ENCODE peak calls at places on chromosome 12, in seven cellular contexts. D is HepG2, K is transverse colon, S is H1, H is tibial nerve, M is A549, U is sigmoid colon. X is an unnamed sample. For H3K4me1, the result is how much of the 10 kb centered on the place peaks cover.

GRCh38 chr12:56998981-56999380 is 7.4 kb downstream of the ZBTB39 start:
- DNase-seq in U (no peak), S (no peak), H (no peak), K (peak), M (no peak), D (no peak), X (no peak)

GRCh38 chr12:77407951-77408350 is 342.6 kb upstream of the E2F7 start:
- DNase-seq in D (no peak), M (no peak), S (no peak), H (no peak), U (no peak), K (no peak), X (no peak)

GRCh38 chr12:52125499-52125900 is 46.0 kb downstream of the SMIM41 start:
- DNase-seq in H (no peak), U (no peak), K (no peak), D (no peak), S (no peak), M (no peak), X (no peak)

GRCh38 chr12:89085421-89085820 is 266.9 kb downstream of the DUSP6 start:
- DNase-seq in U (no peak), D (no peak), H (no peak), M (no peak), S (no peak), K (no peak), X (no peak)

GRCh38 chr12:45415393-45415817 is 199.5 kb downstream of the ANO6 start:
- DNase-seq in U (peak), H (no peak), S (no peak), M (peak), D (peak), K (no peak), X (no peak)

GRCh38 chr12:95633049-95633545 is 81.8 kb upstream of the USP44 start:
- DNase-seq in M (peak), U (no peak), H (no peak), S (no peak), K (peak), D (peak), X (no peak)

GRCh38 chr12:58893421-58893986 is 26.8 kb downstream of the LRIG3 start:
- DNase-seq in M (no peak), H (no peak), K (no peak), U (no peak), S (no peak), D (no peak), X (no peak)

GRCh38 chr12:68529466-68529865 is 81.2 kb upstream of the RAP1B start:
- DNase-seq in D (no peak), H (no peak), M (no peak), K (no peak), U (no peak), S (no peak), X (no peak)

GRCh38 chr12:30794591-30795409 is 40.0 kb upstream of the CAPRIN2 start:
- DNase-seq in H (no peak), U (no peak), M (peak), D (peak), S (no peak), K (no peak), X (no peak)

GRCh38 chr12:128083132-128083729 is 183.7 kb upstream of the TMEM132C start:
- DNase-seq in M (no peak), S (peak), D (no peak), K (no peak), U (no peak), H (no peak), X (no peak)

GRCh38 chr12:106110626-106111300 is 28.0 kb downstream of the NUAK1 start:
- DNase-seq in S (no peak), U (peak), K (peak), M (no peak), H (no peak), D (no peak), X (no peak)

GRCh38 chr12:459430-460258 is at the start of gene B4GALNT3:
- DNase-seq in M (peak), S (peak), K (peak), U (no peak), D (no peak), H (no peak), X (peak)

GRCh38 chr12:45336762-45337596 is 121.1 kb downstream of the ANO6 start:
- DNase-seq in H (no peak), U (no peak), K (no peak), M (peak), S (no peak), D (no peak), X (no peak)

GRCh38 chr12:4958697-4959375 is 49.1 kb downstream of the KCNA1 start:
- DNase-seq in S (no peak), D (no peak), U (no peak), H (no peak), K (no peak), M (no peak), X (no peak)

GRCh38 chr12:27988594-27989233 is 16.2 kb upstream of the PTHLH start:
- DNase-seq in K (no peak), M (no peak), H (no peak), S (no peak), D (no peak), U (no peak), X (no peak)

GRCh38 chr12:55818140-55818728 is 393 bp downstream of the ORMDL2 start:
- DNase-seq in M (no peak), S (no peak), D (no peak), H (no peak), U (peak), K (no peak), X (no peak)
- TF ChIP-seq POLR2A in M (no peak), S (no peak), D (no peak), H (no peak), U (peak), K (no peak), X (peak)

GRCh38 chr12:120546050-120546386 is 11.9 kb downstream of the RNF10 start:
- DNase-seq in H (no peak), D (no peak), S (no peak), M (no peak), U (no peak), K (no peak), X (no peak)
- H3K4me1 ChIP-seq in H (under half), D (half or more), S (under half), M (under half), U (half or more), K (under half), X (under half)

DNA sequence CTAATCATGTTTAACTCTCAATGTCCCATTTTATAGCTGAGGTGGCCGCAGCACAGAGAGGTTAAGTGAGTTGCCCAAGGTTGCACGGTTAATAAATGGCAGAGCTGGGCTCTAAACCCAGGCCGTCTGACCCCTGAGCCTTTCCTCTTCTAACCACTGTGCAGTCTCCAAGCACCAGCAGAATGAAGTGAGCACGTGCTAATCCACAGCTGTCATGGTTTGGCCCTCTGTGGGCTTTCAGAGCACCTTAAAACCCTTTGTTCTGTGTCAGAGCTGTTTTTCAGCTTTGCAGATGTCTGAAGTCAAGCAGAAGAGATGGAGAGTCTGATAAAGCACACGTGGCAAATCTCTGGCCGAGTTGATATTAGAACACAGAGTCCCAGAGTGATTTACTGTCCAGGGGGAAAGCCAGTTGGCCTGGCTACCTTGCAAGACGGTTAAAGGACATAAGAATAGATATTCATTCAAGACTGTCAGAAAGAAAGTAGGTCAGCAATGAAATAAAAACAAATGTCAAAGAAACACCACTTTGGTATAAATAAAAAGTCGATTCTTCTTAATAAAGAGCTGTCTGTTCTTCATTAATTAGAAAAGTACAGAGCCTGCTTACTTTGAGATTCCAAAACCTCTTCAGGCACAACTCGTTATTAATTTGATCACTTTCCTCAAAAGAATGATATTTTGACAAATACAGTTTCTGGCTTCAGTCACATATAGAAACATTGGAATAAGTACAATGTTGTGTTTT is 107.3 kb downstream of the CRADD start:
- DNase-seq in M (peak), H (peak), D (peak), K (peak), S (no peak), U (peak), X (peak)
- TF ChIP-seq EP300 in M (no peak), H (peak), D (no peak), K (peak), S (no peak), U (peak), X (no peak)

GRCh38 chr12:19130224-19131019 is 889 bp downstream of the PLEKHA5 start:
- DNase-seq in S (peak), K (peak), H (no peak), U (peak), M (peak), D (no peak), X (peak)
- TF ChIP-seq POLR2A in S (no peak), K (no peak), H (no peak), U (no peak), M (no peak), D (no peak), X (no peak)

X was measured in ovary.